ENCODE peak calls at places on chromosomes 5 and 9, in eight cellular contexts. G is heart left ventricle; B is CD8-positive, alpha-beta memory T cell; R is stomach; U is CD8-positive, alpha-beta T cell; L is PC-3; I is left ventricle myocardium inferior; O is effector memory CD4-positive, alpha-beta T cell. D is an unnamed sample.
A peak's percentile ranks its signal among the peaks of the same experiment; 100 is the strongest.

GRCh38 chr5:10761842-10762165 is 770 bp upstream of the DAP start:
- DNase-seq in I (no peak), O (no peak), G (no peak), B (no peak), R (no peak), U (no peak), L (no peak), D (no peak)

GRCh38 chr9:134505032-134505431 is 136.6 kb upstream of the COL5A1 start:
- DNase-seq in B (no peak), R (no peak), L (no peak), I (no peak), U (no peak), G (no peak), O (no peak), D (peak; percentile 40)

GRCh38 chr5:53481887-53482716 is 1.7 kb downstream of the FST start:
- DNase-seq in I (peak; percentile 76), B (peak; percentile 67), U (no peak), G (peak; percentile 78), L (no peak), R (peak; percentile 78), O (no peak), D (peak; percentile 94)

GRCh38 chr5:119275873-119276214 is 80.0 kb upstream of the TNFAIP8 start:
- DNase-seq in U (no peak), G (no peak), R (no peak), O (no peak), B (no peak), L (no peak), I (no peak), D (no peak)

GRCh38 chr5:152638996-152639552 is 234.0 kb upstream of the NMUR2 start:
- DNase-seq in O (no peak), G (no peak), L (no peak), I (no peak), U (no peak), B (no peak), R (no peak), D (no peak)

GRCh38 chr9:96853711-96854072 is 622 bp downstream of the ZNF782 start:
- DNase-seq in O (no peak), I (no peak), R (no peak), B (no peak), U (no peak), G (no peak), L (peak; percentile 5), D (no peak)

GRCh38 chr9:24118170-24118569 is 292.1 kb upstream of the ELAVL2 start:
- DNase-seq in G (no peak), R (no peak), O (no peak), U (no peak), L (no peak), I (no peak), B (no peak), D (no peak)

GRCh38 chr5:88881566-88881965 is 1.4 kb downstream of the MEF2C start:
- DNase-seq in I (no peak), U (no peak), O (no peak), G (no peak), R (no peak), B (no peak), L (peak; percentile 35), D (no peak)

GRCh38 chr5:92580814-92581213 is 1000.2 kb downstream of the NR2F1-AS1 start:
- DNase-seq in B (no peak), O (no peak), U (no peak), I (no peak), L (peak; percentile 8), R (no peak), G (no peak), D (no peak)

GRCh38 chr5:31918739-31919138 is 255.4 kb downstream of the GOLPH3 start:
- DNase-seq in B (no peak), R (no peak), G (no peak), L (no peak), U (no peak), I (no peak), O (no peak), D (no peak)

GRCh38 chr5:31924005-31924404 is 250.1 kb downstream of the GOLPH3 start:
- DNase-seq in U (no peak), I (no peak), G (no peak), B (no peak), L (no peak), O (no peak), R (no peak), D (no peak)

GRCh38 chr5:31916327-31916726 is 257.8 kb downstream of the GOLPH3 start:
- DNase-seq in I (no peak), O (no peak), R (no peak), U (no peak), G (no peak), L (no peak), B (no peak), D (no peak)

GRCh38 chr5:31921852-31922305 is 252.2 kb downstream of the GOLPH3 start:
- DNase-seq in B (no peak), G (no peak), I (no peak), L (peak; percentile 86), O (no peak), R (no peak), U (no peak), D (no peak)
- H3K27ac ChIP-seq in B (no peak overlapping the region), G (no peak overlapping the region), I (peak overlapping the region; percentile 5), L (peak overlapping the region; percentile 82), O (no peak overlapping the region), R (no peak overlapping the region), U (no peak overlapping the region), D (no peak overlapping the region)

GRCh38 chr9:94655739-94656138 is 16.4 kb upstream of the FBP1 start:
- DNase-seq in U (no peak), R (no peak), O (no peak), I (no peak), L (no peak), B (no peak), G (no peak), D (no peak)
- H3K4me3 ChIP-seq in U (peak overlapping the region; percentile 34), R (peak overlapping the region; percentile 7), O (peak overlapping the region; percentile 19), I (no peak overlapping the region), L (no peak overlapping the region), B (peak overlapping the region; percentile 9), G (peak overlapping the region; percentile 25), D (peak overlapping the region; percentile 25)

DNA sequence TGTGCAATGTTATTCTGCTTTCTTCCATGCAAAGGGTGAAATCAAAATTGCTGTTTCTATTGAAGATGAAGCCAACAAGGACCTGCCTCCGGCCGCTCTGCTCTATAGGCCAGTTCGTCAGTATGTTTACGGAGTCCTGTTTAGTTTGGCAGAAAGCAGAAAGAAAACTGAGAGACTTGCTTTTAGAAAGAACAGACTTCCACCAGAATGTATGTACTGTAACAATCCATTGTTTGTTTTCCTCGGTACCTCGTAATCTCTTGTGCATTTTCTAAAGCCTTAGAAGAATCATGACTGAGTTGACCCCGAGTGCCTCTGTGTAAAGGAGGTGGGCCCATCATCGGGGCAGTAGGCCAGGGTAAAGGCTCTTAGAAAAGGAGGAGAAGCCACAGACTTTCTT is 44.3 kb upstream of the PHF2 start:
- DNase-seq in R (no peak), B (no peak), I (no peak), U (no peak), O (no peak), G (no peak), L (no peak), D (no peak)
- H3K27ac ChIP-seq in R (peak overlapping the region; percentile 3), B (no peak overlapping the region), I (no peak overlapping the region), U (no peak overlapping the region), O (no peak overlapping the region), G (no peak overlapping the region), L (no peak overlapping the region), D (no peak overlapping the region)

DNA sequence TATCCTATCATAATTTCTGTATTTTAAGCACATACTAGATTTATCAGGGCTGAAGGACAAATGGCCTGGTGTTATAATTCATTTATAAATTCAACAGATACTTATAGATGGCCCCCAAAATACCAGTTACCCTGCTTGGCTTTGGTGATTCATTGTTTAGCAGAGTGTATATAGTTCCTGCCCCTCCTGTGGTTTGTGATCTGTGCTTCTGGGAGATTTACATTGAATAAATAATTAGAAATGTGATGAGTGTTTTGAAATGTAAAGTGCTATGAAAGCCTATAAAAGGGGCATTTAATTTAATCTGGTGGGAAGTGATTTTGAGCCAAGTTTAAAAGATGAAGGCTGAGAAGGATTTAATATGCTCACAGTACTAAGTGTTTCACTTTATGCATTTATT is 36.7 kb upstream of the ZCCHC7 start:
- DNase-seq in L (no peak), B (no peak), O (no peak), U (no peak), G (no peak), I (no peak), R (no peak), D (no peak)
- H3K4me3 ChIP-seq in L (no peak overlapping the region), B (no peak overlapping the region), O (no peak overlapping the region), U (no peak overlapping the region), G (no peak overlapping the region), I (no peak overlapping the region), R (no peak overlapping the region), D (no peak overlapping the region)

D was measured in aorta.